ENCODE peak calls at places on chromosomes 5 and 9, in eight cellular contexts. V, Z, N, B, W, G, R and D are unnamed samples.

GRCh38 chr9:111023090-111023489 is 15.2 kb downstream of the LPAR1 start:
- DNase-seq in V (no peak), Z (no peak), N (no peak), B (no peak), W (no peak), G (no peak), R (no peak), D (no peak)

GRCh38 chr9:131395027-131395744 is 1.3 kb downstream of the PRRC2B start:
- DNase-seq in V (no peak), Z (no peak), N (peak), B (peak), W (peak), G (peak), R (peak), D (peak)

GRCh38 chr9:134375011-134375390 is 48.7 kb downstream of the RXRA start:
- DNase-seq in V (peak), Z (peak), N (no peak), B (no peak), W (peak), G (peak), R (peak), D (no peak)

GRCh38 chr5:65341835-65342234 is 139.9 kb downstream of the ADAMTS6 start:
- DNase-seq in V (no peak), Z (no peak), N (no peak), B (no peak), W (no peak), G (no peak), R (no peak), D (no peak)

GRCh38 chr5:122366501-122366900 is 54.5 kb downstream of the SNCAIP start:
- DNase-seq in V (no peak), Z (no peak), N (no peak), B (no peak), W (no peak), G (no peak), R (peak), D (no peak)

GRCh38 chr5:143592648-143593047 is 189.2 kb upstream of the NR3C1 start:
- DNase-seq in V (no peak), Z (peak), N (no peak), B (no peak), W (no peak), G (no peak), R (peak), D (peak)

GRCh38 chr9:20783057-20784038 is 99.3 kb downstream of the FOCAD start:
- DNase-seq in V (no peak), Z (no peak), N (peak), B (no peak), W (no peak), G (no peak), R (no peak), D (no peak)

GRCh38 chr5:114411380-114411931 is 49.6 kb downstream of the KCNN2 start:
- DNase-seq in V (no peak), Z (no peak), N (no peak), B (peak), W (no peak), G (no peak), R (no peak), D (no peak)

GRCh38 chr5:140916325-140916724 is 9.8 kb upstream of the PCDHAC1 start:
- DNase-seq in V (no peak), Z (no peak), N (no peak), B (peak), W (no peak), G (no peak), R (no peak), D (no peak)

GRCh38 chr5:7261049-7261448 is 134.9 kb upstream of the ADCY2 start:
- DNase-seq in V (no peak), Z (peak), N (peak), B (peak), W (peak), G (no peak), R (peak), D (no peak)

GRCh38 chr5:153938131-153938842 is 100.4 kb downstream of the FAM114A2 start:
- DNase-seq in V (no peak), Z (peak), N (no peak), B (no peak), W (no peak), G (no peak), R (no peak), D (no peak)

GRCh38 chr9:127174386-127175318 is 52.2 kb upstream of the ANGPTL2 start:
- DNase-seq in V (peak), Z (no peak), N (no peak), B (no peak), W (no peak), G (no peak), R (no peak), D (no peak)

GRCh38 chr5:93967923-93968322 is 226.5 kb upstream of the POU5F2 start:
- DNase-seq in V (no peak), Z (no peak), N (no peak), B (no peak), W (no peak), G (no peak), R (peak), D (no peak)

GRCh38 chr9:123660691-123661090 is 269.2 kb downstream of the DENND1A start:
- DNase-seq in V (no peak), Z (no peak), N (no peak), B (no peak), W (no peak), G (no peak), R (no peak), D (no peak)

GRCh38 chr9:123663529-123663928 is 266.4 kb downstream of the DENND1A start:
- DNase-seq in V (no peak), Z (no peak), N (no peak), B (no peak), W (no peak), G (no peak), R (no peak), D (no peak)

GRCh38 chr9:123658792-123659191 is 271.1 kb downstream of the DENND1A start:
- DNase-seq in V (no peak), Z (no peak), N (no peak), B (peak), W (no peak), G (no peak), R (no peak), D (no peak)

GRCh38 chr9:123659358-123659757 is 270.6 kb downstream of the DENND1A start:
- DNase-seq in V (no peak), Z (no peak), N (no peak), B (no peak), W (no peak), G (no peak), R (no peak), D (no peak)

DNA sequence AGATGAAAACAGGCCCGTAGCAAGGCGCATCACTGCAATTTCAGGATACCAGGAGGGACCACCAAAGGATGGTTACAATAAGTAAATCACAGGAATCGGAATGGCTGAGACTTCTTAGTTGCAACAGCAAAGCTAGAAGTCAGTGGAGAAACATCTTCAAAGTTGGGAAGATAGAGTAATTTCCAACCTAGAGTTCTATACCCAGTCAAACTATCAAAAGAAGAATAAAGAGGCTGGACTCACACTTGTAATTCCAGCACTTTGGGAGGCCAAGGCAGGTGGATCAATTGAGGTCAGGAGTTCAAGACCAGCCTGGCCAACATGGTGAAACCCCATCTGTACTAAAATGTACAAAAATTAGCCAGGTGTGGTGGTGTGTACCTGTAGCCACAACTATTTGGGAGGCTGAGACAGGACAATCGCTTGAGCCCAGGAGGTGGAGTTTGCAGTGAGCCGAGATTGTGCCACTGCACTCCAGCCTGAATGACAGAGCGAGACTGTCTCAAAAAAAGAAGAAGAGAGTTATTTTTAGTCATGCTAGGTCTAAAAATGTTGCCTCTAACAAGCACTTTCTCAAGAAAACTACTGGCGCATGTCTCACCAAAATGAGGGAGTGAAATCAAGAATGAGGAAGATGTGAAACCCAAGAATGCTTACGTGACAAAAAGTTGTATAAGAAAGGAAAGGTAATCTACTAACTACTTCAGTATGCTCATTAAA is 267.7 kb downstream of the DENND1A start:
- DNase-seq in V (no peak), Z (no peak), N (no peak), B (no peak), W (no peak), G (no peak), R (no peak), D (no peak)
- TF ChIP-seq CTCF in V (no peak), Z (no peak), N (no peak), B (no peak), W (no peak), G (no peak), R (no peak), D (no peak)

GRCh38 chr9:89754223-89754622 is 149.4 kb downstream of the GADD45G start:
- DNase-seq in V (no peak), Z (no peak), N (no peak), B (no peak), W (no peak), G (no peak), R (no peak), D (no peak)
- TF ChIP-seq CTCF in V (no peak), Z (no peak), N (no peak), B (no peak), W (no peak), G (no peak), R (no peak), D (no peak)

GRCh38 chr5:1356873-1357787 is 12.2 kb upstream of the CLPTM1L start:
- DNase-seq in V (no peak), Z (no peak), N (no peak), B (no peak), W (no peak), G (no peak), R (no peak), D (peak)

GRCh38 chr5:1358726-1359025 is 13.8 kb upstream of the CLPTM1L start:
- DNase-seq in V (no peak), Z (no peak), N (no peak), B (no peak), W (no peak), G (no peak), R (no peak), D (no peak)

GRCh38 chr5:1359713-1360112 is 14.8 kb upstream of the CLPTM1L start:
- DNase-seq in V (no peak), Z (no peak), N (no peak), B (no peak), W (no peak), G (no peak), R (no peak), D (no peak)

GRCh38 chr5:1359031-1359645 is 14.2 kb upstream of the CLPTM1L start:
- DNase-seq in V (no peak), Z (no peak), N (no peak), B (no peak), W (no peak), G (no peak), R (no peak), D (peak)

GRCh38 chr5:1357946-1358725 is 13.2 kb upstream of the CLPTM1L start:
- DNase-seq in V (no peak), Z (no peak), N (no peak), B (no peak), W (no peak), G (no peak), R (no peak), D (peak)
- TF ChIP-seq CTCF in V (no peak), Z (no peak), N (no peak), B (no peak), W (no peak), G (no peak), R (no peak), D (no peak)

DNA sequence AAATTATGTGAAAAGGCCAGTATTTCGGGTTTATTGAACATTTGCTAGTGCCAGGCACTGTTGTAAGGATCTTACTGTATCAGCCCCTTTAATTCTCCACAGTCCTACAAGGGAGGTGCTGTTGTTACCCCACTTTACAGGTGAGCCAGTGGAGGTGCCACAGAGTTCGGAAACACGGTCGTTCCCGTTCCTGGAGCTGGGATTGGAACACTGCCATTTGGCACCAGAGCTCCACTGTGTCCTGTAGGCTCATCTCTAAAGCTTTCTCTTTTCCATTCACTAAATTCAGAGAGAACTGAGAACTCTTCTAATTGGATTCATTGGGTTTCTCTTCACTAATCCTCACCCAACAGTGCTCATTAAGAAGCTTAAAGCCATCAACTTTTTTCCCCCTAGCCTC is 5.6 kb downstream of the ERGIC1 start:
- DNase-seq in V (no peak), Z (no peak), N (no peak), B (no peak), W (no peak), G (no peak), R (no peak), D (no peak)
- TF ChIP-seq CTCF in V (no peak), Z (no peak), N (no peak), B (no peak), W (no peak), G (no peak), R (no peak), D (no peak)